ENCODE peak calls at places on chromosomes 16 and 17, in four cellular contexts. N, J, T and H are unnamed samples.

GRCh38 chr17:39939588-39940419 is 12.3 kb downstream of the LRRC3C start:
- DNase-seq in N (peak), J (no peak), T (no peak), H (no peak)

GRCh38 chr17:44198721-44199552 is 747 bp downstream of the ATXN7L3 start:
- DNase-seq in N (peak), J (no peak), T (no peak), H (no peak)

GRCh38 chr16:86740817-86741799 is 162.8 kb downstream of the FOXL1 start:
- DNase-seq in N (peak), J (no peak), T (no peak), H (no peak)

GRCh38 chr17:3892095-3892998 is 506 bp downstream of the CAMKK1 start:
- DNase-seq in N (peak), J (peak), T (peak), H (no peak)

GRCh38 chr17:31537558-31537957 is 146.1 kb downstream of the RAB11FIP4 start:
- DNase-seq in N (no peak), J (no peak), T (no peak), H (no peak)

GRCh38 chr16:78407191-78407590 is 307.7 kb downstream of the WWOX start:
- DNase-seq in N (no peak), J (no peak), T (no peak), H (no peak)

GRCh38 chr17:1588781-1589585 is 26.4 kb upstream of the PITPNA start:
- DNase-seq in N (no peak), J (no peak), T (no peak), H (no peak)

GRCh38 chr17:11598274-11599221 is at the start of gene DNAH9:
- DNase-seq in N (no peak), J (no peak), T (no peak), H (peak)

GRCh38 chr17:56681561-56682266 is 88.2 kb downstream of the NOG start:
- DNase-seq in N (peak), J (peak), T (peak), H (peak)

GRCh38 chr17:83006515-83007455 is 72.6 kb upstream of the METRNL start:
- DNase-seq in N (no peak), J (no peak), T (no peak), H (no peak)

GRCh38 chr17:56978441-56979090 is 635 bp downstream of the SCPEP1 start:
- DNase-seq in N (peak), J (peak), T (no peak), H (no peak)

GRCh38 chr17:77862890-77863813 is 95.4 kb upstream of the TNRC6C start:
- DNase-seq in N (no peak), J (no peak), T (no peak), H (no peak)

GRCh38 chr16:14338969-14339368 is 267.9 kb downstream of the MRTFB start:
- DNase-seq in N (no peak), J (no peak), T (no peak), H (no peak)